ENCODE peak calls at places on chromosomes 7 and 10, in four cellular contexts. One of them, this sample, is unnamed.

GRCh38 chr7:108488902-108489538 is 32.8 kb upstream of the NRCAM start:
- DNase-seq in IMR-90: no peak
- DNase-seq in T-helper 17 cell: no peak
- DNase-seq in AG09319: no peak
- DNase-seq in this sample: no peak

GRCh38 chr10:31959461-31960173 is 31.0 kb upstream of the ARHGAP12 start:
- DNase-seq in T-helper 17 cell: no peak
- DNase-seq in AG09319: no peak
- DNase-seq in IMR-90: no peak
- DNase-seq in this sample: no peak

GRCh38 chr7:131504157-131504899 is 52.1 kb downstream of the PODXL start:
- DNase-seq in T-helper 17 cell: no peak
- DNase-seq in IMR-90: no peak
- DNase-seq in AG09319: no peak
- DNase-seq in this sample: no peak

GRCh38 chr10:131214521-131215244 is 96.8 kb downstream of the TCERG1L start:
- DNase-seq in AG09319: no peak
- DNase-seq in IMR-90: no peak
- DNase-seq in T-helper 17 cell: no peak
- DNase-seq in this sample: no peak

GRCh38 chr7:157097569-157097968 is 41.2 kb upstream of the UBE3C start:
- DNase-seq in T-helper 17 cell: no peak
- DNase-seq in IMR-90: no peak
- DNase-seq in AG09319: no peak
- DNase-seq in this sample: no peak

GRCh38 chr7:125663961-125664360 is 734.3 kb upstream of the POT1 start:
- DNase-seq in AG09319: no peak
- DNase-seq in T-helper 17 cell: no peak
- DNase-seq in IMR-90: no peak
- DNase-seq in this sample: no peak

GRCh38 chr10:69222157-69223027 is 2.3 kb downstream of the HKDC1 start:
- DNase-seq in AG09319: no peak
- DNase-seq in T-helper 17 cell: peak
- DNase-seq in IMR-90: peak
- DNase-seq in this sample: peak

GRCh38 chr10:87066178-87066577 is 28.5 kb downstream of the GLUD1 start:
- DNase-seq in AG09319: no peak
- DNase-seq in IMR-90: no peak
- DNase-seq in T-helper 17 cell: no peak
- DNase-seq in this sample: no peak

GRCh38 chr10:12351447-12351846 is 2.1 kb downstream of the CAMK1D start:
- DNase-seq in AG09319: no peak
- DNase-seq in IMR-90: no peak
- DNase-seq in T-helper 17 cell: no peak
- DNase-seq in this sample: no peak

GRCh38 chr7:123616244-123616643 is 14.6 kb downstream of the ASB15 start:
- DNase-seq in AG09319: no peak
- DNase-seq in T-helper 17 cell: no peak
- DNase-seq in IMR-90: peak
- DNase-seq in this sample: no peak

GRCh38 chr7:104661575-104661974 is 333.2 kb downstream of the LHFPL3 start:
- DNase-seq in IMR-90: no peak
- DNase-seq in AG09319: no peak
- DNase-seq in T-helper 17 cell: no peak
- DNase-seq in this sample: no peak

GRCh38 chr10:85934586-85934985 is 432.0 kb downstream of the GRID1 start:
- DNase-seq in T-helper 17 cell: no peak
- DNase-seq in IMR-90: no peak
- DNase-seq in AG09319: no peak
- DNase-seq in this sample: no peak

GRCh38 chr7:34991938-34992840 is 45.1 kb downstream of the DPY19L1 start:
- DNase-seq in T-helper 17 cell: no peak
- DNase-seq in IMR-90: peak
- DNase-seq in AG09319: no peak
- DNase-seq in this sample: no peak

GRCh38 chr10:14405076-14406065 is 74.6 kb upstream of the FRMD4A start:
- DNase-seq in AG09319: peak
- DNase-seq in T-helper 17 cell: no peak
- DNase-seq in IMR-90: peak
- DNase-seq in this sample: peak

GRCh38 chr10:132109341-132110072 is 43.8 kb downstream of the JAKMIP3 start:
- DNase-seq in AG09319: no peak
- DNase-seq in IMR-90: peak
- DNase-seq in T-helper 17 cell: no peak
- DNase-seq in this sample: no peak

GRCh38 chr7:122013070-122013469 is 131.0 kb downstream of the AASS start:
- DNase-seq in T-helper 17 cell: no peak
- DNase-seq in AG09319: no peak
- DNase-seq in IMR-90: no peak
- DNase-seq in this sample: no peak

GRCh38 chr7:137990251-137990901 is 11.5 kb downstream of the CREB3L2 start:
- DNase-seq in T-helper 17 cell: no peak
- DNase-seq in AG09319: no peak
- DNase-seq in IMR-90: peak
- DNase-seq in this sample: peak

GRCh38 chr10:113273877-113274829 is 278.7 kb upstream of the HABP2 start:
- DNase-seq in AG09319: peak
- DNase-seq in IMR-90: no peak
- DNase-seq in T-helper 17 cell: no peak
- DNase-seq in this sample: no peak

GRCh38 chr10:132400547-132401151 is 3.6 kb downstream of the PWWP2B start:
- DNase-seq in AG09319: no peak
- DNase-seq in T-helper 17 cell: no peak
- DNase-seq in IMR-90: no peak
- DNase-seq in this sample: no peak

GRCh38 chr10:110423650-110424049 is 74.1 kb upstream of the DUSP5 start:
- DNase-seq in AG09319: no peak
- DNase-seq in IMR-90: no peak
- DNase-seq in T-helper 17 cell: no peak
- DNase-seq in this sample: no peak

GRCh38 chr10:100976906-100977305 is 7.6 kb downstream of the SEMA4G start:
- DNase-seq in IMR-90: no peak
- DNase-seq in T-helper 17 cell: no peak
- DNase-seq in AG09319: no peak
- DNase-seq in this sample: no peak

GRCh38 chr10:79241629-79241989 is 105.7 kb upstream of the PPIF start:
- DNase-seq in IMR-90: no peak
- DNase-seq in T-helper 17 cell: no peak
- DNase-seq in AG09319: no peak
- DNase-seq in this sample: no peak

GRCh38 chr10:52949899-52950298 is 177.3 kb upstream of the MBL2 start:
- DNase-seq in AG09319: no peak
- DNase-seq in IMR-90: no peak
- DNase-seq in T-helper 17 cell: no peak
- DNase-seq in this sample: no peak

GRCh38 chr7:75861636-75862035 is 17.2 kb upstream of the RHBDD2 start:
- DNase-seq in T-helper 17 cell: no peak
- DNase-seq in AG09319: no peak
- DNase-seq in IMR-90: peak
- DNase-seq in this sample: peak

GRCh38 chr10:565676-566075 is 123.8 kb downstream of the DIP2C start:
- DNase-seq in IMR-90: no peak
- DNase-seq in AG09319: no peak
- DNase-seq in T-helper 17 cell: no peak
- DNase-seq in this sample: no peak

GRCh38 chr7:51075681-51076580 is 240.7 kb downstream of the COBL start:
- DNase-seq in IMR-90: no peak
- DNase-seq in AG09319: no peak
- DNase-seq in T-helper 17 cell: no peak
- DNase-seq in this sample: no peak

GRCh38 chr10:9227679-9228365 is 1173.3 kb downstream of the GATA3 start:
- DNase-seq in T-helper 17 cell: no peak
- DNase-seq in AG09319: no peak
- DNase-seq in IMR-90: no peak
- DNase-seq in this sample: no peak

GRCh38 chr7:28243861-28244260 is 63.3 kb upstream of the JAZF1 start:
- DNase-seq in AG09319: no peak
- DNase-seq in T-helper 17 cell: no peak
- DNase-seq in IMR-90: no peak
- DNase-seq in this sample: no peak

GRCh38 chr10:16770646-16771045 is 46.6 kb downstream of the RSU1 start:
- DNase-seq in IMR-90: no peak
- DNase-seq in T-helper 17 cell: no peak
- DNase-seq in AG09319: no peak
- DNase-seq in this sample: no peak

GRCh38 chr10:76073524-76073923 is 642.1 kb downstream of the LRMDA start:
- DNase-seq in IMR-90: no peak
- DNase-seq in AG09319: no peak
- DNase-seq in T-helper 17 cell: no peak
- DNase-seq in this sample: no peak

GRCh38 chr10:123637326-123637880 is 28.8 kb upstream of the GPR26 start:
- DNase-seq in T-helper 17 cell: no peak
- DNase-seq in AG09319: no peak
- DNase-seq in IMR-90: no peak
- DNase-seq in this sample: no peak

GRCh38 chr7:140726304-140726703 is 29.8 kb downstream of the NDUFB2 start:
- DNase-seq in AG09319: no peak
- DNase-seq in IMR-90: peak
- DNase-seq in T-helper 17 cell: no peak
- DNase-seq in this sample: no peak

GRCh38 chr10:2436933-2437332 is 630.4 kb upstream of the PFKP start:
- DNase-seq in IMR-90: no peak
- DNase-seq in T-helper 17 cell: no peak
- DNase-seq in AG09319: no peak
- DNase-seq in this sample: no peak

GRCh38 chr10:33143160-33143728 is 185.2 kb upstream of the ITGB1 start:
- DNase-seq in IMR-90: peak
- DNase-seq in AG09319: peak
- DNase-seq in T-helper 17 cell: no peak
- DNase-seq in this sample: peak

GRCh38 chr7:116041615-116042014 is 11.1 kb upstream of the TFEC start:
- DNase-seq in IMR-90: no peak
- DNase-seq in AG09319: no peak
- DNase-seq in T-helper 17 cell: no peak
- DNase-seq in this sample: no peak

GRCh38 chr10:5446390-5446926 is 34.1 kb downstream of the NET1 start:
- DNase-seq in T-helper 17 cell: peak
- DNase-seq in AG09319: peak
- DNase-seq in IMR-90: peak
- DNase-seq in this sample: peak

GRCh38 chr7:105932835-105933477 is 30.1 kb upstream of the CDHR3 start:
- DNase-seq in T-helper 17 cell: no peak
- DNase-seq in IMR-90: peak
- DNase-seq in AG09319: peak
- DNase-seq in this sample: peak

GRCh38 chr10:6721480-6721879 is 141.4 kb upstream of the PRKCQ start:
- DNase-seq in AG09319: peak
- DNase-seq in T-helper 17 cell: no peak
- DNase-seq in IMR-90: peak
- DNase-seq in this sample: peak